ENCODE peak calls at places on chromosome 10, in six cellular contexts. Z is left colon, R is stomach, H is HFFc6, P is endothelial cell, T is GM19239. Q is an unnamed sample.

GRCh38 chr10:125484035-125484732 is 198.8 kb downstream of the TEX36 start:
- DNase-seq in H (no peak), T (no peak), Z (no peak), R (no peak), P (no peak), Q (no peak)

GRCh38 chr10:69757553-69758309 is 44.0 kb upstream of the COL13A1 start:
- DNase-seq in Z (peak; percentile 31), H (no peak), P (no peak), T (no peak), R (peak; percentile 31), Q (no peak)

GRCh38 chr10:19775286-19775685 is 40.9 kb upstream of the PLXDC2 start:
- DNase-seq in R (no peak), Z (no peak), T (no peak), P (no peak), H (no peak), Q (no peak)

GRCh38 chr10:1049425-1049958 is 573 bp upstream of the IDI1 start:
- DNase-seq in P (peak; percentile 33), Z (no peak), T (no peak), H (no peak), R (peak; percentile 42), Q (no peak)

GRCh38 chr10:76492026-76492425 is 1060.6 kb downstream of the LRMDA start:
- DNase-seq in Z (no peak), P (no peak), T (no peak), R (no peak), H (peak; percentile 80), Q (no peak)

GRCh38 chr10:104417629-104418292 is 64.1 kb downstream of the CFAP58 start:
- DNase-seq in T (no peak), H (no peak), Z (no peak), P (no peak), R (no peak), Q (no peak)

GRCh38 chr10:58796834-58797233 is 284.2 kb downstream of the BICC1 start:
- DNase-seq in R (no peak), Z (no peak), H (peak; percentile 8), P (no peak), T (no peak), Q (no peak)

GRCh38 chr10:59557052-59557451 is 152.6 kb downstream of the SLC16A9 start:
- DNase-seq in H (no peak), T (no peak), R (no peak), Z (no peak), P (no peak), Q (no peak)

GRCh38 chr10:99895867-99896266 is 113.4 kb downstream of the ABCC2 start:
- DNase-seq in P (no peak), R (no peak), Z (no peak), T (no peak), H (no peak), Q (no peak)

GRCh38 chr10:28604567-28605536 is 71.9 kb downstream of the WAC start:
- DNase-seq in H (no peak), P (no peak), Z (no peak), R (no peak), T (no peak), Q (no peak)

GRCh38 chr10:45442670-45443069 is 68.7 kb downstream of the ALOX5 start:
- DNase-seq in T (no peak), R (no peak), P (no peak), H (no peak), Z (no peak), Q (no peak)

GRCh38 chr10:110483633-110484032 is 14.1 kb upstream of the DUSP5 start:
- DNase-seq in T (no peak), R (no peak), P (no peak), H (no peak), Z (no peak), Q (no peak)

GRCh38 chr10:96279219-96279641 is 7.9 kb upstream of the BLNK start:
- DNase-seq in T (no peak), P (no peak), Z (no peak), R (no peak), H (no peak), Q (no peak)

GRCh38 chr10:43585981-43586738 is 11.7 kb upstream of the ZNF239 start:
- DNase-seq in R (no peak), H (no peak), Z (no peak), P (no peak), T (no peak), Q (no peak)

GRCh38 chr10:15419279-15419874 is 48.3 kb upstream of the FAM171A1 start:
- DNase-seq in Z (peak; percentile 51), R (no peak), P (peak; percentile 42), H (peak; percentile 21), T (peak; percentile 31), Q (no peak)

GRCh38 chr10:63666836-63667383 is 145.7 kb downstream of the REEP3 start:
- DNase-seq in Z (no peak), T (no peak), P (no peak), R (no peak), H (peak; percentile 81), Q (no peak)

Q was measured in prostate gland.